ENCODE peak calls at places on chromosomes 4 and X, in nine cellular contexts. I is heart right ventricle; X is PC-3; W is CD4-positive, CD25-positive, alpha-beta regulatory T cell; E is thyroid gland; C is small intestine; P is SK-N-SH; J is upper lobe of left lung; K is adrenal gland. F is an unnamed sample. For H3K27me3, the result is how much of the 10 kb centered on the place peaks cover.

GRCh38 chrX:79268788-79269187 is 98.3 kb downstream of the ITM2A start:
- DNase-seq in J (no peak), P (no peak), C (no peak), I (no peak), E (no peak), K (no peak), W (no peak), X (no peak), F (no peak)

GRCh38 chr4:57148831-57149230 is 38.6 kb upstream of the IGFBP7 start:
- DNase-seq in E (no peak), J (no peak), P (no peak), K (no peak), I (no peak), X (peak), W (no peak), C (no peak), F (peak)

GRCh38 chr4:15455290-15455689 is 14.4 kb upstream of the CC2D2A start:
- DNase-seq in K (peak), C (no peak), J (peak), I (peak), E (no peak), W (no peak), X (no peak), P (no peak), F (peak)

GRCh38 chr4:72112514-72113156 is 80.8 kb downstream of the NPFFR2 start:
- DNase-seq in J (no peak), I (no peak), K (peak), E (no peak), P (no peak), C (peak), X (peak), W (no peak), F (peak)

GRCh38 chr4:182807841-182808548 is 109.2 kb downstream of the DCTD start:
- DNase-seq in E (no peak), W (no peak), I (no peak), X (no peak), C (no peak), K (no peak), J (no peak), P (no peak), F (no peak)

GRCh38 chrX:12076046-12076445 is 62.2 kb upstream of the FRMPD4 start:
- DNase-seq in J (no peak), X (peak), I (no peak), P (no peak), C (no peak), K (no peak), W (no peak), E (no peak), F (peak)

GRCh38 chr4:64846417-64846816 is 437.2 kb upstream of the TECRL start:
- DNase-seq in P (no peak), E (no peak), K (no peak), C (no peak), I (no peak), W (no peak), X (peak), J (no peak), F (no peak)

GRCh38 chrX:143472334-143472938 is 44.8 kb downstream of the SPANXN3 start:
- DNase-seq in J (no peak), W (no peak), I (no peak), P (no peak), C (peak), E (no peak), K (no peak), X (no peak), F (no peak)

GRCh38 chrX:38898261-38898660 is 97.0 kb downstream of the MID1IP1 start:
- DNase-seq in K (no peak), I (no peak), J (no peak), C (no peak), E (no peak), X (no peak), W (no peak), P (no peak), F (no peak)

GRCh38 chrX:635428-636192 is 5.0 kb downstream of the SHOX start:
- DNase-seq in C (no peak), P (no peak), K (no peak), X (no peak), W (no peak), E (no peak), J (no peak), I (no peak), F (no peak)

GRCh38 chr4:124526321-124526720 is 186.2 kb downstream of the ANKRD50 start:
- DNase-seq in E (no peak), K (no peak), C (no peak), W (no peak), J (no peak), X (no peak), I (no peak), P (no peak), F (no peak)

GRCh38 chr4:142815834-142816233 is 30.3 kb downstream of the INPP4B start:
- DNase-seq in I (no peak), X (peak), W (no peak), E (no peak), C (no peak), K (no peak), P (no peak), J (no peak), F (peak)

GRCh38 chrX:132216806-132217202 is 2.4 kb downstream of the RAP2C start:
- DNase-seq in P (no peak), I (no peak), X (peak), J (no peak), C (peak), K (no peak), E (no peak), W (peak), F (peak)

GRCh38 chrX:71994601-71995000 is 84.0 kb downstream of the NHSL2 start:
- DNase-seq in C (no peak), P (no peak), E (no peak), W (no peak), J (no peak), X (no peak), K (no peak), I (no peak), F (peak)

GRCh38 chrX:153706799-153707198 is 17.4 kb downstream of the BCAP31 start:
- DNase-seq in W (no peak), J (no peak), C (no peak), K (no peak), X (no peak), I (no peak), E (no peak), P (no peak), F (no peak)

GRCh38 chr4:189660737-189661330 is 279.8 kb upstream of the FRG1 start:
- DNase-seq in C (no peak), P (peak), W (no peak), I (no peak), J (no peak), E (no peak), X (no peak), K (no peak), F (no peak)

GRCh38 chr4:53515076-53515475 is 76.2 kb downstream of the LNX1 start:
- DNase-seq in C (no peak), J (no peak), W (no peak), K (no peak), I (no peak), X (no peak), E (no peak), P (no peak), F (no peak)

GRCh38 chr4:8840816-8841455 is 30.7 kb downstream of the HMX1 start:
- DNase-seq in P (peak), E (no peak), X (no peak), K (no peak), J (no peak), C (no peak), I (no peak), W (no peak), F (no peak)

DNA sequence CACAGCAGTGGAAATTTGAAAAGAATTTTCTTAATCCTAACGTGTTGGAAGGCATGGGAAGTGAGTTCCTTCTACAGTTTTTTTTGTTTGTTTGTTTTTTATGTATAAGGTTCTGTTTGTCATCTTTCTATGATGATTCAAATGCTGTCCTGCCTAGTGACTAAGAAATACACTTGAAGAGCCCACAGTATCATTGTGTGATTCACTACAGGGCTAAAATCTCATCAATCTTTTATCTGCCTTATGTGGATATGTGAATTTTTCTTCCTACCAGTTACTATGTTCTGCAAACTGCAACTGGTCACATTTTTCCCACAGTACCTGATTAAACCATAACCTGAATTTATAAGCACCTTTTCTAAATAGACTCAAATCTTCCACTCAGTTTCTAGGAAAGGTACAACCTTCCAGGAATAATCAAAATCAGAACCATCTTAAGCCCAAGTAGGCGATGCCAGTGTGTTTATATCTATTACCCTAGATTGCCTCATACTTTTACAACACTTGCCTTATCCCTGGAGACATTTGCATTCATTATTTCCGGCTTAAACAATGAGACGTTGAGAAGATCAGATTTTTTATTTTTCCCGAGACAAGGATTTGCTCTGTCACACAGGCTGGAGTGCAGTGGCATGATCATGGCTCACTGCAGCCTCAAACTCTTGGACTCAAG is 214.6 kb upstream of the GALNT7 start:
- DNase-seq in I (no peak), W (no peak), C (peak), P (no peak), X (peak), J (no peak), K (no peak), E (no peak), F (peak)
- H3K4me3 ChIP-seq in I (no peak), W (no peak), C (no peak), P (no peak), X (no peak), J (no peak), K (no peak), E (no peak), F (no peak)

GRCh38 chr4:7570156-7570778 is 135.5 kb upstream of the PSAPL1 start:
- DNase-seq in W (no peak), E (no peak), I (no peak), P (no peak), X (no peak), C (no peak), K (no peak), J (no peak), F (no peak)
- H3K27me3 ChIP-seq in W (under half), E (under half), I (under half), P (under half), X (under half), C (under half), K (under half), J (under half), F (under half)

GRCh38 chr4:78551420-78552351 is at the start of gene ANXA3:
- DNase-seq in E (peak), P (peak), C (peak), I (peak), W (no peak), J (peak), X (peak), K (no peak), F (no peak)
- H3K4me3 ChIP-seq in E (peak), P (peak), C (peak), I (peak), W (no peak), J (peak), X (peak), K (peak), F (peak)

GRCh38 chrX:110156167-110156754 is 153.3 kb downstream of the TMEM164 start:
- DNase-seq in P (no peak), X (peak), W (no peak), C (peak), K (no peak), E (no peak), I (no peak), J (no peak), F (no peak)

GRCh38 chrX:110159235-110159634 is 156.3 kb downstream of the TMEM164 start:
- DNase-seq in W (no peak), K (no peak), C (no peak), P (no peak), E (no peak), I (no peak), J (no peak), X (no peak), F (no peak)

GRCh38 chrX:110155759-110156158 is 152.8 kb downstream of the TMEM164 start:
- DNase-seq in E (no peak), K (no peak), X (no peak), P (no peak), I (no peak), C (no peak), J (no peak), W (no peak), F (no peak)

GRCh38 chrX:110159865-110160264 is 157.0 kb downstream of the TMEM164 start:
- DNase-seq in P (no peak), E (no peak), X (no peak), J (no peak), W (no peak), C (no peak), K (no peak), I (no peak), F (peak)

DNA sequence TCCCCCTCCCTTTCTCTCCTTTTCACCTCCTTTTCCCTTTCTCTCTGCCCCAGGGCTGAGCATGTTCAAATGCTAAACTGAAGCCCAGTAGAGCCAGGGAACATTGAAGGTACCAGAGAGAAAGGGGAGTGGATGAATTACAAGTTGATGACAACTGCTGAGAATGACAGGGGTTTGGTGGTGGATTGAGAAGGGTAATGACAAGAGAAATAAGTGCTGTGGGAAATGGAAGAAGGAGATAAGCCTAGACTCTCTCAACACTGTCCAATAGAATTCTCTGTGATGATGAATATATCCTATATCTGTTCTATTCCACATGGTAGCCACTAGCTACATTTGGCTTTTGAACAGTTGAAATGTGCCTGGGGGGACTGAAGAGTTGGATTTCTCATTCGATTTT is 154.5 kb downstream of the TMEM164 start:
- DNase-seq in E (no peak), J (no peak), X (no peak), W (no peak), K (no peak), I (no peak), P (no peak), C (no peak), F (no peak)
- H3K27me3 ChIP-seq in E (under half), J (under half), X (under half), W (under half), K (under half), I (under half), P (under half), C (under half), F (under half)

GRCh38 chr4:107453987-107454386 is 266.0 kb downstream of the PAPSS1 start:
- DNase-seq in X (no peak), W (no peak), I (no peak), P (no peak), J (no peak), K (no peak), E (no peak), C (no peak), F (no peak)

GRCh38 chr4:107449611-107450369 is 270.2 kb downstream of the PAPSS1 start:
- DNase-seq in C (no peak), W (no peak), X (no peak), E (no peak), P (no peak), J (no peak), I (no peak), K (no peak), F (no peak)

GRCh38 chr4:107453231-107453630 is 266.8 kb downstream of the PAPSS1 start:
- DNase-seq in W (no peak), P (no peak), E (no peak), K (no peak), C (no peak), X (no peak), I (no peak), J (no peak), F (no peak)

DNA sequence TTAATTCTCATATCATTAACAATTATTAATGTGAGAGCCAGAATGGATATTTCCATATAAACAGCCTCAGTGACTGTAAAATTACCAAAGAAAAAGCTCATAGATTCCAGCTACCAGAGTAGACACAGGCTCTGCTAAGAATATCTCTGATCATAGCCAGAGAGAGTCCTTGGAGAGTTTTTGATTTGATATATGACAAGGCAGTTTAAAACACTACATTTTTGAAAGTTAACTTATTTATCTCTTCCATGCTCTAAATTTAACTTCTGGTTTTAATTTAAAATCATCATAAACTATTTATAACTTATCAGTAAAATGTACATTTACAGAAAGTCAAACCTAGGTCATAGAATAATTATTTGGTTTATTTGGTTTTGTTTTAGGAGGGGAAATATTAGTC is 267.3 kb downstream of the PAPSS1 start:
- DNase-seq in I (no peak), C (no peak), K (no peak), E (no peak), X (no peak), P (no peak), J (no peak), W (no peak), F (no peak)
- H3K4me3 ChIP-seq in I (no peak), C (no peak), K (no peak), E (no peak), X (no peak), P (no peak), J (no peak), W (no peak), F (no peak)

DNA sequence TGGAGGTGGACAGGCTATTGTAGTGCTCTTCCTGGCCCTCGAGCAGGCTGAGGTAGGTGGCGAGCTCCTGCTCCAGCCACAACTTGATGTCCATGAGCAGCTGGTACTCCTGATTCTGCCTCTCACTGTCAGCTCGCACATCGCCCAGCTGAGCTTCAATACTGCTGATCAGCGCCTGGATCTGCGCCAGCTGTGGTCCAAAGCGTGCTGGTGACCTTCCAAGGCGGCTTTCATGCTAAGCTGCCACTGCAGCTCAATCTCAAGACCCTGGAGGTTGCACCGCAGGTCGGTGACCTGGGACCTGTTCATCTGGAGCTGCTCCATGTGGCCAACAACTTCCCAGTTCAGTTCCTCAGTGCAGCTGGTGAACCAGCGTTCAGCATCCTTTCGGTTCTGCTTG is 31.2 kb downstream of the LRIT3 start:
- DNase-seq in J (no peak), E (no peak), C (no peak), K (no peak), W (no peak), I (no peak), X (no peak), P (no peak), F (no peak)
- H3K27me3 ChIP-seq in J (under half), E (under half), C (under half), K (under half), W (under half), I (under half), X (under half), P (under half), F (under half)

GRCh38 chr4:173527103-173527876 is 2.7 kb downstream of the HAND2 start:
- DNase-seq in J (no peak), K (no peak), I (no peak), C (no peak), X (no peak), E (no peak), P (no peak), W (no peak), F (no peak)

GRCh38 chr4:173530326-173531062 is 465 bp upstream of the HAND2 start:
- DNase-seq in E (no peak), K (no peak), I (no peak), P (peak), X (no peak), C (no peak), W (no peak), J (no peak), F (no peak)

GRCh38 chr4:173526724-173527102 is 3.3 kb downstream of the HAND2 start:
- DNase-seq in C (no peak), W (no peak), I (no peak), K (no peak), E (no peak), J (no peak), X (no peak), P (peak), F (no peak)

GRCh38 chr4:173529505-173530325 is at the start of gene HAND2:
- DNase-seq in J (no peak), P (peak), C (no peak), W (no peak), K (no peak), E (no peak), X (no peak), I (peak), F (no peak)

DNA sequence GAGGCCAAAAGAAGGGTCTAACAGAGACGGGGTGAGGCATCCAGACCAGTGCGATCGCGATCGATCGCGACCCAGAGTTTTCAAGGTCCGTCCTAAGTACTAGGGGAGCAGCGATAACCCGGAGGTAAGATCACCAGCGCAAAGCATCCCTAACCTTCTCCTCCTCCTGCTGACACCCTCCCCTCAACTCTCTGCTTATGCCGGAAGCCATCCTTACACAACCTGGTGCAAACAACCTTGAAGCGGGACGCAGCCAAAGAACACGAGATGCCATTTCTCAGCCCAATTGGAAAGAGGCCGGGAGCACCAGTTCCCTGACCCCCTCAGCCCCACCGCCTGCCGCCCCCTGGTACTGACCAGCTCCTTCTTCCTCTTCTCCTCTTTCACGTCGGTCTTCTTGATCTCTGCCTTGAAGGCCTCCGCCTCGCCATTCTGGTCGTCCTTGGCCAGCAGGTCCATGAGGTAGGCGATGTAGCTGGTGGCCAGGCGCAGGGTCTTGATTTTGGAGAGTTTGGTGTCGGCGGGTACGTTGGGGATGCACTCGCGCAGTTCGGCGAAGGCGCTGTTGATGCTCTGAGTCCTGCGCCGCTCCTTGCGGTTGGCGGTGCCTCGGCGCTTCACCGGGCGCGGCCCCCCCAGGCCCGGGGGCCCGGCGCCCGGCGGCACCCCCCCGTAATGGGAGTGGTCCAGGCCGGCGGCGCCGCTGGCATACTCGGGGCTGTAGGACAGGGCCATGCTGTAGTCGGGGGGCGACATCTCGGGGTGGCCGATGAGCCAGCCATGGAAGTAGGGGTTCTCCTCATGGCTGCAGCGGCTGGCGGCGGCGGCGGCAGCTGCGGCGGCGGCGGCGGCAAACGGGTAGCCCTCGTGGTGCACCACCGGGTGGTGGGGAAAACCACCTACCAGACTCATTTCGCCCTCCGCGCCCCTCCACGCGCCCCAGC is 1.4 kb downstream of the HAND2 start:
- DNase-seq in P (peak), E (no peak), K (no peak), I (no peak), W (no peak), J (no peak), C (no peak), X (no peak), F (no peak)
- H3K4me3 ChIP-seq in P (peak), E (no peak), K (no peak), I (peak), W (no peak), J (no peak), C (peak), X (no peak), F (no peak)

DNA sequence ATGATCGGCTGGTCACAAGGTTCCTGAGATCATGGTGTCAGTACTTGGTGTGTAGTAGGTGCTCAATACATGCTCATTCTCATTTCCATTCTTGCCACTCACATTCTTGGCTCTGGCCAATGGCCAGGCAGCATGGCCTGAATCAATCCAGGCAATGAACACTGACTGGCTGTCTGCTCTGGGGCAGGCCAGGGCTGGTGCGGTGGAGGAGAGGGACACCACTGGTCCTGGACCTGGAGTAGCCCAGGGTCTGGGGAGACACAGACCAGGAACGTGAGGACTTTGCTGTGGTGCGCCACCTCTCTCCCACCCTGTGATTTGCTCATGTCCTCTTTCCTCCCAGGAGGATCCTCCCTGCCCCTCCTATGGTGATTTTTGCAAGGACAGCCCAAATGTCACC is 119.4 kb downstream of the PSAPL1 start:
- DNase-seq in P (no peak), X (no peak), K (no peak), C (no peak), E (no peak), J (no peak), I (no peak), W (no peak), F (no peak)
- H3K27me3 ChIP-seq in P (under half), X (under half), K (under half), C (under half), E (under half), J (under half), I (under half), W (under half), F (under half)

F was measured in bronchial epithelial cell.